ENCODE peak calls at places on chromosomes 4 and X, in seven cellular contexts. One of them, this sample, is unnamed.
A peak's percentile ranks its signal among the peaks of the same experiment; 100 is the strongest.

GRCh38 chrX:53223955-53224859 is 800 bp downstream of the KDM5C start:
- DNase-seq in K562: peak; percentile 20
- DNase-seq in breast epithelium: no peak
- DNase-seq in pancreas: peak; percentile 29
- DNase-seq in OCI-LY7: peak; percentile 11
- DNase-seq in fibroblast of lung: peak; percentile 86
- DNase-seq in astrocyte of the spinal cord: peak; percentile 70
- DNase-seq in this sample: no peak

GRCh38 chr4:79540143-79540542 is 132.1 kb upstream of the GK2 start:
- DNase-seq in pancreas: no peak
- DNase-seq in astrocyte of the spinal cord: no peak
- DNase-seq in K562: no peak
- DNase-seq in fibroblast of lung: no peak
- DNase-seq in OCI-LY7: no peak
- DNase-seq in breast epithelium: no peak
- DNase-seq in this sample: no peak

GRCh38 chr4:2699534-2699933 is 56.6 kb downstream of the TNIP2 start:
- DNase-seq in K562: no peak
- DNase-seq in astrocyte of the spinal cord: no peak
- DNase-seq in OCI-LY7: no peak
- DNase-seq in fibroblast of lung: no peak
- DNase-seq in breast epithelium: no peak
- DNase-seq in pancreas: no peak
- DNase-seq in this sample: no peak

GRCh38 chr4:140094701-140095420 is 59.1 kb downstream of the MAML3 start:
- DNase-seq in OCI-LY7: no peak
- DNase-seq in astrocyte of the spinal cord: peak; percentile 74
- DNase-seq in pancreas: peak; percentile 58
- DNase-seq in breast epithelium: peak; percentile 55
- DNase-seq in fibroblast of lung: peak; percentile 72
- DNase-seq in K562: no peak
- DNase-seq in this sample: no peak

GRCh38 chr4:181432347-181432746 is 810.9 kb upstream of the TENM3 start:
- DNase-seq in K562: no peak
- DNase-seq in OCI-LY7: no peak
- DNase-seq in fibroblast of lung: no peak
- DNase-seq in breast epithelium: no peak
- DNase-seq in astrocyte of the spinal cord: no peak
- DNase-seq in pancreas: no peak
- DNase-seq in this sample: no peak

GRCh38 chr4:32025840-32026459 is 1305.8 kb downstream of the PCDH7 start:
- DNase-seq in astrocyte of the spinal cord: peak; percentile 55
- DNase-seq in pancreas: no peak
- DNase-seq in K562: no peak
- DNase-seq in fibroblast of lung: peak; percentile 60
- DNase-seq in OCI-LY7: no peak
- DNase-seq in breast epithelium: no peak
- DNase-seq in this sample: no peak

GRCh38 chr4:138092060-138092459 is 150.1 kb downstream of the SLC7A11 start:
- DNase-seq in astrocyte of the spinal cord: no peak
- DNase-seq in fibroblast of lung: no peak
- DNase-seq in pancreas: no peak
- DNase-seq in OCI-LY7: no peak
- DNase-seq in breast epithelium: no peak
- DNase-seq in K562: no peak
- DNase-seq in this sample: no peak

GRCh38 chr4:184851200-184851541 is 25.4 kb upstream of the ACSL1 start:
- DNase-seq in breast epithelium: no peak
- DNase-seq in OCI-LY7: peak; percentile 77
- DNase-seq in astrocyte of the spinal cord: no peak
- DNase-seq in pancreas: no peak
- DNase-seq in K562: no peak
- DNase-seq in fibroblast of lung: no peak
- DNase-seq in this sample: peak; percentile 33

GRCh38 chr4:56619816-56620215 is 61.3 kb downstream of the HOPX start:
- DNase-seq in K562: no peak
- DNase-seq in astrocyte of the spinal cord: no peak
- DNase-seq in OCI-LY7: no peak
- DNase-seq in breast epithelium: no peak
- DNase-seq in pancreas: no peak
- DNase-seq in fibroblast of lung: no peak
- DNase-seq in this sample: no peak

GRCh38 chrX:17930850-17931249 is 69.8 kb upstream of the RAI2 start:
- DNase-seq in OCI-LY7: no peak
- DNase-seq in K562: no peak
- DNase-seq in pancreas: no peak
- DNase-seq in fibroblast of lung: no peak
- DNase-seq in astrocyte of the spinal cord: no peak
- DNase-seq in breast epithelium: no peak
- DNase-seq in this sample: no peak

GRCh38 chr4:33625762-33626161 is 2618.6 kb downstream of the ARAP2 start:
- DNase-seq in fibroblast of lung: no peak
- DNase-seq in OCI-LY7: no peak
- DNase-seq in breast epithelium: no peak
- DNase-seq in K562: no peak
- DNase-seq in pancreas: no peak
- DNase-seq in astrocyte of the spinal cord: no peak
- DNase-seq in this sample: no peak

GRCh38 chr4:183355405-183355804 is 33.2 kb upstream of the CLDN24 start:
- DNase-seq in astrocyte of the spinal cord: peak; percentile 67
- DNase-seq in K562: no peak
- DNase-seq in pancreas: no peak
- DNase-seq in fibroblast of lung: peak; percentile 94
- DNase-seq in OCI-LY7: no peak
- DNase-seq in breast epithelium: no peak
- DNase-seq in this sample: no peak

GRCh38 chrX:85922821-85923220 is 124.5 kb downstream of the CHM start:
- DNase-seq in pancreas: no peak
- DNase-seq in OCI-LY7: no peak
- DNase-seq in K562: no peak
- DNase-seq in fibroblast of lung: peak; percentile 65
- DNase-seq in breast epithelium: no peak
- DNase-seq in astrocyte of the spinal cord: peak; percentile 34
- DNase-seq in this sample: no peak

GRCh38 chr4:39067451-39067850 is 5.4 kb downstream of the KLHL5 start:
- DNase-seq in fibroblast of lung: peak; percentile 64
- DNase-seq in breast epithelium: no peak
- DNase-seq in OCI-LY7: no peak
- DNase-seq in pancreas: no peak
- DNase-seq in astrocyte of the spinal cord: no peak
- DNase-seq in K562: no peak
- DNase-seq in this sample: no peak

GRCh38 chr4:75142377-75142776 is 209.5 kb downstream of the PARM1 start:
- DNase-seq in breast epithelium: no peak
- DNase-seq in astrocyte of the spinal cord: no peak
- DNase-seq in fibroblast of lung: peak; percentile 1
- DNase-seq in pancreas: no peak
- DNase-seq in K562: no peak
- DNase-seq in OCI-LY7: no peak
- DNase-seq in this sample: no peak

GRCh38 chr4:91171217-91171616 is 1044.0 kb downstream of the CCSER1 start:
- DNase-seq in pancreas: no peak
- DNase-seq in K562: no peak
- DNase-seq in OCI-LY7: no peak
- DNase-seq in fibroblast of lung: peak; percentile 2
- DNase-seq in breast epithelium: no peak
- DNase-seq in astrocyte of the spinal cord: peak; percentile 13
- DNase-seq in this sample: no peak

GRCh38 chr4:85720736-85721135 is 245.8 kb downstream of the ARHGAP24 start:
- DNase-seq in astrocyte of the spinal cord: peak; percentile 47
- DNase-seq in breast epithelium: no peak
- DNase-seq in fibroblast of lung: peak; percentile 53
- DNase-seq in K562: no peak
- DNase-seq in pancreas: no peak
- DNase-seq in OCI-LY7: no peak
- DNase-seq in this sample: no peak

GRCh38 chr4:5139141-5139540 is 87.9 kb downstream of the STK32B start:
- DNase-seq in OCI-LY7: no peak
- DNase-seq in pancreas: no peak
- DNase-seq in breast epithelium: no peak
- DNase-seq in K562: no peak
- DNase-seq in fibroblast of lung: no peak
- DNase-seq in astrocyte of the spinal cord: no peak
- DNase-seq in this sample: no peak

GRCh38 chr4:186241616-186242015 is 14.3 kb downstream of the KLKB1 start:
- DNase-seq in astrocyte of the spinal cord: no peak
- DNase-seq in fibroblast of lung: no peak
- DNase-seq in pancreas: no peak
- DNase-seq in OCI-LY7: no peak
- DNase-seq in breast epithelium: no peak
- DNase-seq in K562: no peak
- DNase-seq in this sample: no peak

GRCh38 chr4:147160908-147161513 is 215.3 kb upstream of the TTC29 start:
- DNase-seq in pancreas: no peak
- DNase-seq in OCI-LY7: peak; percentile 39
- DNase-seq in astrocyte of the spinal cord: peak; percentile 75
- DNase-seq in K562: peak; percentile 53
- DNase-seq in fibroblast of lung: peak; percentile 54
- DNase-seq in breast epithelium: no peak
- DNase-seq in this sample: peak; percentile 76

GRCh38 chr4:30912098-30912719 is 192.0 kb downstream of the PCDH7 start:
- DNase-seq in breast epithelium: no peak
- DNase-seq in OCI-LY7: no peak
- DNase-seq in pancreas: no peak
- DNase-seq in astrocyte of the spinal cord: peak; percentile 24
- DNase-seq in fibroblast of lung: peak; percentile 77
- DNase-seq in K562: no peak
- DNase-seq in this sample: no peak

DNA sequence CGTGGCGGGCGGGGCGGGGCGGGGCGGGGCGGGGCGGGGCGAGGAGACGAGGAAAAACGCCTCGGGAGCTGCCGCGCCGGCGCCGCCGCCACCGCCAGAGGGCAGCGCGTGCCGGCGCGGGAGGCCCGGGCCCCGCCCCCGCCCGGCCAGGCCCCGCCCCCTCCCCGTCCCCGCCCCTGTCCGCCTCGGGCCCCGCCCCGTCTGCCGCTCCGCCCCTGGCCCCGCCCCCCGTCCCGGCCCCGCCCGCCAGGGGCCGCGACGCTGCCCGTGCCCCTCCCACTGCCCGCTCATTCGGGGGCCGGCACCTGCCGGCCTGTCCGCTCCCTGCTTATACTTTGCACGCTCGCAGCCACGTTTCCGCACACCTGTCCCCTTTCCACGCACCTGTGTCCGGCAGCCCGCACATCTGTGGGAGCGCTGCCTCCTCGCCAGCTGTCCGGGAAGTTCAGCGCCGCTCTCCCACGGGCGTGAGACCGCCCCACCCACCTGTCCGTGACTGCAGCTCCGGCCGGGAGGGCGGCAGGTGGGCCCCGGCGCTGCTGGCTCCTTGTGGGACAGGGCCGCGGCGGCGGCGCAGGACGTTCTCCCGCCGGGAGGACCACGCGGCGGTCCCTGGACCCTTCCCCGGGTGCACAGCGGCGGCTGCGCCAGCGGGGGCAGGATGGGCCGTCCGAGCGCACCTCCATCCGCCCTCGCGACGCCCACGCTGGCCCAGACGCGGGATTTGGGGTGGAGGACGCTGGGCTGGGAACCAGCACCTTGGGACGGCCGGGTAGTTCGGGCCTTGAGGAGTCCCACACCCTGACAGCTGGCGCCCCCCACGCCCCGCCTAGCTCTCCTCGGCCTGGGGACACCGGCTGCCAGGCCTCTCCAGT is 1.5 kb upstream of the FGFRL1 start:
- DNase-seq in pancreas: peak; percentile 80
- DNase-seq in OCI-LY7: peak; percentile 70
- DNase-seq in fibroblast of lung: peak; percentile 23
- DNase-seq in breast epithelium: peak; percentile 74
- DNase-seq in K562: peak; percentile 88
- DNase-seq in astrocyte of the spinal cord: peak; percentile 32
- DNase-seq in this sample: peak; percentile 97
- TF ChIP-seq CTCF in pancreas: no peak
- TF ChIP-seq CTCF in OCI-LY7: no peak
- TF ChIP-seq CTCF in fibroblast of lung: no peak
- TF ChIP-seq CTCF in breast epithelium: no peak
- TF ChIP-seq CTCF in K562: no peak
- TF ChIP-seq CTCF in astrocyte of the spinal cord: peak; percentile 27
- TF ChIP-seq CTCF in this sample: peak; percentile 4

GRCh38 chrX:63050225-63050624 is 300.9 kb downstream of the SPIN4 start:
- DNase-seq in astrocyte of the spinal cord: no peak
- DNase-seq in fibroblast of lung: no peak
- DNase-seq in breast epithelium: no peak
- DNase-seq in K562: no peak
- DNase-seq in OCI-LY7: peak; percentile 0
- DNase-seq in pancreas: no peak
- DNase-seq in this sample: no peak
- TF ChIP-seq CTCF in astrocyte of the spinal cord: no peak
- TF ChIP-seq CTCF in fibroblast of lung: no peak
- TF ChIP-seq CTCF in breast epithelium: no peak
- TF ChIP-seq CTCF in K562: peak; percentile 12
- TF ChIP-seq CTCF in OCI-LY7: peak; percentile 42
- TF ChIP-seq CTCF in pancreas: peak; percentile 11
- TF ChIP-seq CTCF in this sample: no peak

GRCh38 chrX:113950081-113950678 is 633.7 kb upstream of the HTR2C start:
- DNase-seq in K562: no peak
- DNase-seq in pancreas: no peak
- DNase-seq in fibroblast of lung: no peak
- DNase-seq in OCI-LY7: no peak
- DNase-seq in breast epithelium: no peak
- DNase-seq in astrocyte of the spinal cord: no peak
- DNase-seq in this sample: no peak

GRCh38 chrX:113947548-113947947 is 636.3 kb upstream of the HTR2C start:
- DNase-seq in breast epithelium: no peak
- DNase-seq in astrocyte of the spinal cord: no peak
- DNase-seq in fibroblast of lung: no peak
- DNase-seq in pancreas: no peak
- DNase-seq in K562: peak; percentile 15
- DNase-seq in OCI-LY7: no peak
- DNase-seq in this sample: no peak
- TF ChIP-seq CTCF in breast epithelium: no peak
- TF ChIP-seq CTCF in astrocyte of the spinal cord: no peak
- TF ChIP-seq CTCF in fibroblast of lung: no peak
- TF ChIP-seq CTCF in pancreas: no peak
- TF ChIP-seq CTCF in K562: peak; percentile 13
- TF ChIP-seq CTCF in OCI-LY7: no peak
- TF ChIP-seq CTCF in this sample: no peak

GRCh38 chr4:67291639-67292038 is 253.7 kb downstream of the CENPC start:
- DNase-seq in breast epithelium: no peak
- DNase-seq in OCI-LY7: no peak
- DNase-seq in astrocyte of the spinal cord: no peak
- DNase-seq in K562: no peak
- DNase-seq in pancreas: no peak
- DNase-seq in fibroblast of lung: no peak
- DNase-seq in this sample: no peak

GRCh38 chr4:67292045-67292444 is 253.3 kb downstream of the CENPC start:
- DNase-seq in pancreas: no peak
- DNase-seq in fibroblast of lung: no peak
- DNase-seq in astrocyte of the spinal cord: no peak
- DNase-seq in breast epithelium: no peak
- DNase-seq in OCI-LY7: no peak
- DNase-seq in K562: no peak
- DNase-seq in this sample: no peak

GRCh38 chr4:67286724-67287123 is 258.6 kb downstream of the CENPC start:
- DNase-seq in OCI-LY7: no peak
- DNase-seq in pancreas: no peak
- DNase-seq in breast epithelium: no peak
- DNase-seq in astrocyte of the spinal cord: no peak
- DNase-seq in K562: no peak
- DNase-seq in fibroblast of lung: no peak
- DNase-seq in this sample: no peak

GRCh38 chr4:67292649-67293048 is 252.7 kb downstream of the CENPC start:
- DNase-seq in breast epithelium: no peak
- DNase-seq in OCI-LY7: no peak
- DNase-seq in fibroblast of lung: no peak
- DNase-seq in pancreas: no peak
- DNase-seq in K562: no peak
- DNase-seq in astrocyte of the spinal cord: no peak
- DNase-seq in this sample: no peak

GRCh38 chr4:67288964-67289363 is 256.3 kb downstream of the CENPC start:
- DNase-seq in astrocyte of the spinal cord: peak; percentile 3
- DNase-seq in pancreas: no peak
- DNase-seq in breast epithelium: no peak
- DNase-seq in fibroblast of lung: peak; percentile 1
- DNase-seq in OCI-LY7: peak; percentile 18
- DNase-seq in K562: peak; percentile 24
- DNase-seq in this sample: peak; percentile 33
- TF ChIP-seq CTCF in astrocyte of the spinal cord: peak; percentile 38
- TF ChIP-seq CTCF in pancreas: no peak
- TF ChIP-seq CTCF in breast epithelium: no peak
- TF ChIP-seq CTCF in fibroblast of lung: no peak
- TF ChIP-seq CTCF in OCI-LY7: peak; percentile 71
- TF ChIP-seq CTCF in K562: peak; percentile 58
- TF ChIP-seq CTCF in this sample: peak; percentile 54